ENCODE peak calls at places on chromosomes 7 and 10, in four cellular contexts. G, H, J and B are unnamed samples.

GRCh38 chr7:30504347-30505173 is at the start of gene GGCT:
- DNase-seq in G (peak; percentile 100), H (peak; percentile 87), J (peak; percentile 98), B (peak; percentile 100)

GRCh38 chr7:158277219-158278141 is 310.1 kb downstream of the PTPRN2 start:
- DNase-seq in G (no peak), H (no peak), J (no peak), B (peak; percentile 53)

GRCh38 chr7:27122075-27122910 is 8.3 kb downstream of the HOXA4 start:
- DNase-seq in G (no peak), H (no peak), J (no peak), B (no peak)

GRCh38 chr10:124732931-124733536 is 11.1 kb downstream of the FAM53B start:
- DNase-seq in G (no peak), H (no peak), J (peak; percentile 28), B (no peak)

GRCh38 chr10:62814901-62815372 is 1.2 kb downstream of the EGR2 start:
- DNase-seq in G (no peak), H (no peak), J (no peak), B (no peak)

GRCh38 chr10:88661018-88661417 is 3.2 kb upstream of the LIPF start:
- DNase-seq in G (no peak), H (no peak), J (no peak), B (no peak)

GRCh38 chr10:97717627-97718026 is 4.1 kb downstream of the MARVELD1 start:
- DNase-seq in G (no peak), H (no peak), J (no peak), B (no peak)

GRCh38 chr10:69449841-69450240 is 1.4 kb upstream of the TSPAN15 start:
- DNase-seq in G (peak; percentile 73), H (no peak), J (peak; percentile 23), B (no peak)

GRCh38 chr10:36489181-36489927 is 636.0 kb upstream of the ANKRD30A start:
- DNase-seq in G (peak; percentile 46), H (no peak), J (peak; percentile 84), B (peak; percentile 42)

GRCh38 chr10:125691160-125691981 is 8.4 kb upstream of the TEX36 start:
- DNase-seq in G (no peak), H (no peak), J (peak; percentile 38), B (no peak)

GRCh38 chr10:58016614-58017013 is 251.1 kb downstream of the IPMK start:
- DNase-seq in G (no peak), H (no peak), J (no peak), B (no peak)

GRCh38 chr7:84162584-84162983 is 32.0 kb downstream of the SEMA3A start:
- DNase-seq in G (no peak), H (no peak), J (no peak), B (no peak)

GRCh38 chr7:134315679-134316538 is 821 bp downstream of the SLC35B4 start:
- DNase-seq in G (no peak), H (no peak), J (peak; percentile 34), B (no peak)

GRCh38 chr7:158239290-158239981 is 348.2 kb downstream of the PTPRN2 start:
- DNase-seq in G (peak; percentile 66), H (no peak), J (no peak), B (no peak)

GRCh38 chr10:122163182-122164027 is 107.7 kb upstream of the BTBD16 start:
- DNase-seq in G (no peak), H (no peak), J (no peak), B (no peak)

GRCh38 chr10:15167411-15168295 is 840 bp downstream of the NMT2 start:
- DNase-seq in G (peak; percentile 47), H (no peak), J (peak; percentile 53), B (peak; percentile 71)

GRCh38 chr7:2896141-2896540 is 52.0 kb upstream of the GNA12 start:
- DNase-seq in G (no peak), H (no peak), J (no peak), B (no peak)

GRCh38 chr7:93890464-93891068 is at the start of gene TFPI2:
- DNase-seq in G (peak; percentile 47), H (no peak), J (peak; percentile 57), B (peak; percentile 70)